ENCODE peak calls at places on chromosomes 6 and 20, in five cellular contexts. P, C, D, Z and Y are unnamed samples.
A peak's percentile ranks its signal among the peaks of the same experiment; 100 is the strongest.

GRCh38 chr6:106618324-106618723 is 11.0 kb downstream of the RTN4IP1 start:
- DNase-seq in P (no peak), C (no peak), D (no peak), Z (no peak), Y (no peak)

GRCh38 chr6:22227824-22228610 is 68.8 kb downstream of the PRL start:
- DNase-seq in P (no peak), C (no peak), D (no peak), Z (no peak), Y (no peak)

GRCh38 chr6:168526841-168527281 is 85.9 kb downstream of the SMOC2 start:
- DNase-seq in P (no peak), C (no peak), D (no peak), Z (no peak), Y (no peak)

GRCh38 chr20:38748863-38749153 is 548 bp downstream of the ACTR5 start:
- DNase-seq in P (no peak), C (no peak), D (no peak), Z (peak; percentile 15), Y (no peak)

GRCh38 chr6:109318328-109318876 is 63.9 kb downstream of the CD164 start:
- DNase-seq in P (no peak), C (no peak), D (no peak), Z (no peak), Y (no peak)

GRCh38 chr6:166221040-166221439 is 53.4 kb upstream of the TBXT start:
- DNase-seq in P (no peak), C (no peak), D (no peak), Z (no peak), Y (no peak)

GRCh38 chr6:164296411-164296810 is 881.9 kb downstream of the QKI start:
- DNase-seq in P (no peak), C (no peak), D (no peak), Z (no peak), Y (no peak)

GRCh38 chr6:135410856-135411255 is 86.7 kb downstream of the AHI1 start:
- DNase-seq in P (no peak), C (no peak), D (no peak), Z (no peak), Y (no peak)

GRCh38 chr6:53139841-53140413 is 8.7 kb downstream of the GCM1 start:
- DNase-seq in P (no peak), C (no peak), D (no peak), Z (no peak), Y (no peak)

GRCh38 chr6:168713839-168714238 is 272.9 kb downstream of the SMOC2 start:
- DNase-seq in P (no peak), C (no peak), D (no peak), Z (peak; percentile 75), Y (no peak)

GRCh38 chr6:119312875-119313338 is 36.7 kb downstream of the MAN1A1 start:
- DNase-seq in P (no peak), C (no peak), D (no peak), Z (no peak), Y (no peak)

GRCh38 chr6:84150680-84151079 is 76.8 kb downstream of the CEP162 start:
- DNase-seq in P (no peak), C (peak; percentile 24), D (no peak), Z (no peak), Y (no peak)

GRCh38 chr6:56497691-56498090 is 145.0 kb downstream of the DST start:
- DNase-seq in P (no peak), C (no peak), D (no peak), Z (no peak), Y (no peak)

GRCh38 chr6:167652701-167653095 is 174.0 kb upstream of the AFDN start:
- DNase-seq in P (no peak), C (no peak), D (no peak), Z (no peak), Y (no peak)

GRCh38 chr6:136586295-136586694 is 36.1 kb upstream of the MAP7 start:
- DNase-seq in P (no peak), C (peak; percentile 87), D (no peak), Z (peak; percentile 28), Y (no peak)

GRCh38 chr6:123016431-123017110 is 20.5 kb downstream of the CLVS2 start:
- DNase-seq in P (no peak), C (no peak), D (no peak), Z (no peak), Y (no peak)

GRCh38 chr20:49739042-49739441 is 25.4 kb upstream of the B4GALT5 start:
- DNase-seq in P (no peak), C (no peak), D (no peak), Z (no peak), Y (no peak)

DNA sequence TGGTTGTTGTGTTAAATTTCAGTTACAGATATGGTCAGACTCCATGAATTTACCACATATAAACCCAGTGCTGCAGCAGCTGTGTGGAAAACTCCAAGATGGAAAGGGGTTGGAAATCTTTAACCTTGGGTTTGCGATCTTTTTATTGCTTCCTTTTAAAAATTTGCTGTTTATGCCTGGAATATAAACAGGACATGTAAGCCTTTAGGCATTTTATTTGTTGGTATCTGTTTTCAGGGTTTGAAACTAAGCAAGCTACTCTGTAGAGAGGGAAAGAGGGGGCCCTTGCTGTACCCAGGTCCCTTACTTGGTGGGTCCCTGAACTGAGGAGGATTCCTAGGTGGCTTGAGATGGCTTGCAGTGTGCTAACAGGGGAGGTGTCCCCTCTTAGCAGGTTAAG is 800 bp downstream of the PKIG start:
- DNase-seq in P (no peak), C (no peak), D (no peak), Z (no peak), Y (no peak)
- H3K27ac ChIP-seq in P (peak overlapping the region; percentile 96), C (no peak overlapping the region), D (peak overlapping the region; percentile 71), Z (no peak overlapping the region), Y (peak overlapping the region; percentile 93)

GRCh38 chr6:35248965-35249364 is 10.6 kb upstream of the ZNF76 start:
- DNase-seq in P (no peak), C (no peak), D (no peak), Z (no peak), Y (no peak)
- H3K27ac ChIP-seq in P (no peak overlapping the region), C (no peak overlapping the region), D (no peak overlapping the region), Z (peak overlapping the region; percentile 64), Y (peak overlapping the region; percentile 55)

GRCh38 chr6:10042280-10042679 is 372.6 kb downstream of the TFAP2A start:
- DNase-seq in P (no peak), C (no peak), D (no peak), Z (no peak), Y (no peak)
- H3K27ac ChIP-seq in P (no peak overlapping the region), C (no peak overlapping the region), D (no peak overlapping the region), Z (no peak overlapping the region), Y (no peak overlapping the region)

DNA sequence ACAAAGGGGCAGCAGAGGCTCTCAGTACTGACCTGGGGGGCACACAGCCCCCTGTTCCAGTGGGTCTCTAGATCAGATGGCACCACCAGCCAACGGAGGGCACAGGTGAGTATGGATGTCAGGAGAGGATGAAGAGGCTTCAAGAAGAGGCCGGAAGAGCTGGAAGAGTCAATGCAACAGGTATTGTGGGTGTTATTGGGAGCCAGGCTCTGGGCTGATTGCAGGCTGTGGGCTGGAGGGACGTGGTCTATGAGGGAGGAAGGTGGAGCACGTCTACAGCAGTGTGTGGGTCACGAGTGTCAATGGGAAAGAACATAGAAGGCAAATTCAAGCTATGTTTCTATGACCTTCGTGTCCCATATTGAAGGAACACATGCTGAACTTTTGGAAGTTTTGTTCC is 18.8 kb upstream of the TAGAP start:
- DNase-seq in P (no peak), C (no peak), D (no peak), Z (no peak), Y (no peak)
- H3K27ac ChIP-seq in P (no peak overlapping the region), C (no peak overlapping the region), D (no peak overlapping the region), Z (no peak overlapping the region), Y (no peak overlapping the region)

GRCh38 chr20:56551571-56551970 is 18.5 kb downstream of the FAM209B start:
- DNase-seq in P (no peak), C (no peak), D (no peak), Z (no peak), Y (no peak)
- H3K27ac ChIP-seq in P (no peak overlapping the region), C (no peak overlapping the region), D (no peak overlapping the region), Z (no peak overlapping the region), Y (no peak overlapping the region)

GRCh38 chr6:113184291-113184690 is 672.9 kb upstream of the MARCKS start:
- DNase-seq in P (no peak), C (peak; percentile 63), D (no peak), Z (peak; percentile 5), Y (no peak)

GRCh38 chr6:113185299-113185698 is 671.8 kb upstream of the MARCKS start:
- DNase-seq in P (no peak), C (peak; percentile 16), D (no peak), Z (no peak), Y (no peak)

GRCh38 chr6:113182370-113183141 is 674.6 kb upstream of the MARCKS start:
- DNase-seq in P (no peak), C (peak; percentile 41), D (no peak), Z (peak; percentile 6), Y (no peak)

GRCh38 chr6:113187671-113188070 is 669.5 kb upstream of the MARCKS start:
- DNase-seq in P (no peak), C (no peak), D (no peak), Z (no peak), Y (no peak)

GRCh38 chr6:113184736-113185135 is 672.4 kb upstream of the MARCKS start:
- DNase-seq in P (no peak), C (no peak), D (no peak), Z (no peak), Y (no peak)
- H3K27ac ChIP-seq in P (no peak overlapping the region), C (peak overlapping the region; percentile 62), D (no peak overlapping the region), Z (no peak overlapping the region), Y (no peak overlapping the region)

DNA sequence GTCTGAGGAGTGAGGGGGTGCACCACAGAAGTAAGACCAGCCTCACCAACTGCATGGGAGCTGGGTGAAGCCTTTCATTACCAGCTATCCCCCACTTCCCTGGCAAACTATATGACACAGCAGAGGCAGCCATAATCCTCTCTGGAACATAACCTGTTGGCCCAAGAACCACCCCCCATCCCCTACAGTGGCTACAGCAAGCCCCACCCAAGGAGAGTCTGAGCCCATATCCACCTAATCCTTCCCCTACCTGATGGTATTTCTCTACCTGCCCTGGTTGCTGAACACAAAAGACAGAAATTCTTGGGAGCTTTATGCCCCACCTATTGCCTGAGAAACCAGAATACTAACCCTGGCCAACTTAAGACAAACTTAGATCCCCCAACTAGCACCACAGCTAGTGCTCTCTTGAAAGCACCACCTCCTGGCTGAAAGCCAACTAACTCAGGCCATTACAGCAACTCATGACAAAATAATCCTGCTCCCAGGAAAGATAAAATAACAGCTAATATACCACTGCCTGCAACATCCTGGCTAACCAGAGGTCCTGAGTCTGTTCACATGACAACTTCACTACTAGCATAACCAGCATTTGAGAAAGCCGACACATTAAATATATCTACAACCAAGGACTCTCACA is 11.2 kb downstream of the RNGTT start:
- DNase-seq in P (no peak), C (no peak), D (no peak), Z (no peak), Y (no peak)
- H3K27ac ChIP-seq in P (no peak overlapping the region), C (no peak overlapping the region), D (no peak overlapping the region), Z (no peak overlapping the region), Y (no peak overlapping the region)